ENCODE peak calls at places on chromosomes 6 and 20, in ten cellular contexts. S is tibial nerve, T is hepatocyte, M is Caco-2, E is breast epithelium, G is heart right ventricle, Q is IMR-90, J is body of pancreas, C is lower lobe of right lung, A is BJ. R is an unnamed sample.

GRCh38 chr20:22974354-22974753 is 60.8 kb upstream of the SSTR4 start:
- DNase-seq in T (peak), M (no peak), J (no peak), A (no peak), E (no peak), G (no peak), C (no peak), Q (no peak), S (no peak), R (peak)

GRCh38 chr6:82364087-82365010 is 732 bp downstream of the TPBG start:
- DNase-seq in E (peak), M (peak), T (peak), J (peak), S (peak), C (peak), Q (peak), A (no peak), G (peak), R (peak)

GRCh38 chr20:54643761-54644160 is 168.4 kb downstream of the DOK5 start:
- DNase-seq in M (no peak), A (no peak), Q (peak), J (no peak), C (no peak), E (no peak), S (no peak), T (peak), G (no peak), R (peak)

GRCh38 chr20:53001502-53002301 is 29.5 kb downstream of the TSHZ2 start:
- DNase-seq in J (no peak), M (no peak), A (no peak), E (no peak), Q (peak), S (no peak), T (no peak), C (no peak), G (no peak), R (no peak)

GRCh38 chr6:136791296-136792065 is 796 bp downstream of the MAP3K5 start:
- DNase-seq in E (no peak), C (peak), J (peak), A (no peak), S (peak), Q (peak), G (peak), T (peak), M (peak), R (peak)

GRCh38 chr6:30871592-30872183 is 12.6 kb upstream of the DDR1 start:
- DNase-seq in G (no peak), J (no peak), E (no peak), S (no peak), M (no peak), C (no peak), A (no peak), T (no peak), Q (no peak), R (no peak)

GRCh38 chr6:83873869-83874268 is 14.4 kb downstream of the CYB5R4 start:
- DNase-seq in C (no peak), M (no peak), T (no peak), J (no peak), Q (no peak), E (no peak), S (no peak), G (no peak), A (no peak), R (no peak)

GRCh38 chr6:130320908-130321307 is 44.9 kb upstream of the TMEM200A start:
- DNase-seq in Q (peak), S (no peak), C (no peak), A (no peak), E (no peak), J (no peak), M (no peak), T (no peak), G (no peak), R (peak)

GRCh38 chr20:31446084-31446819 is 5.8 kb downstream of the DEFB123 start:
- DNase-seq in J (no peak), M (no peak), G (no peak), C (no peak), S (no peak), Q (no peak), T (no peak), E (no peak), A (no peak), R (no peak)

GRCh38 chr6:76790881-76791280 is 672.4 kb downstream of the HTR1B start:
- DNase-seq in S (no peak), C (no peak), Q (no peak), M (no peak), G (no peak), A (no peak), J (no peak), T (no peak), E (no peak), R (peak)

GRCh38 chr6:68757821-68758220 is 122.7 kb downstream of the ADGRB3 start:
- DNase-seq in Q (no peak), S (no peak), E (no peak), J (no peak), T (no peak), G (no peak), M (no peak), C (no peak), A (no peak), R (no peak)

GRCh38 chr6:166901626-166902025 is 54.7 kb downstream of the RNASET2 start:
- DNase-seq in C (no peak), M (no peak), S (no peak), G (no peak), Q (no peak), T (no peak), J (no peak), A (no peak), E (no peak), R (no peak)

GRCh38 chr20:2338702-2339101 is 42.0 kb upstream of the TGM6 start:
- DNase-seq in C (no peak), S (no peak), G (no peak), T (no peak), Q (no peak), M (no peak), J (no peak), E (no peak), A (no peak), R (no peak)

GRCh38 chr6:107515955-107516354 is 26.0 kb downstream of the SOBP start:
- DNase-seq in E (no peak), S (no peak), T (no peak), A (no peak), M (no peak), J (no peak), Q (no peak), G (no peak), C (no peak), R (no peak)

GRCh38 chr6:25833136-25833535 is 1.3 kb upstream of the SLC17A1 start:
- DNase-seq in Q (no peak), M (no peak), A (no peak), C (no peak), S (no peak), E (no peak), T (no peak), G (no peak), J (no peak), R (no peak)

GRCh38 chr20:44468044-44468782 is 7.5 kb upstream of the TTPAL start:
- DNase-seq in A (no peak), G (no peak), T (no peak), E (no peak), C (no peak), S (no peak), Q (no peak), M (no peak), J (no peak), R (no peak)

GRCh38 chr20:44475372-44475693 is 341 bp upstream of the TTPAL start:
- DNase-seq in A (no peak), Q (no peak), T (no peak), C (no peak), M (no peak), S (no peak), E (no peak), G (no peak), J (no peak), R (no peak)

GRCh38 chr20:44467289-44467883 is 8.3 kb upstream of the TTPAL start:
- DNase-seq in J (peak), C (no peak), S (peak), Q (no peak), M (no peak), T (peak), E (no peak), A (no peak), G (no peak), R (peak)

GRCh38 chr20:44470327-44470726 is 5.3 kb upstream of the TTPAL start:
- DNase-seq in A (no peak), S (no peak), G (no peak), J (peak), C (no peak), E (no peak), Q (no peak), T (no peak), M (no peak), R (no peak)

GRCh38 chr20:44471481-44471882 is 4.2 kb upstream of the TTPAL start:
- DNase-seq in M (no peak), S (no peak), C (no peak), Q (peak), J (no peak), E (no peak), A (peak), T (peak), G (no peak), R (peak)
- TF ChIP-seq CTCF in M (peak), S (peak), C (peak), Q (peak), J (peak), E (peak), A (peak), T (peak), G (no peak), R (peak)

GRCh38 chr20:4082406-4083102 is 67.2 kb upstream of the RNF24 start:
- DNase-seq in J (no peak), Q (peak), A (no peak), T (peak), E (no peak), G (peak), C (peak), S (peak), M (peak), R (peak)
- H3K4me3 ChIP-seq in J (no peak), Q (peak), A (no peak), T (no peak), E (no peak), G (no peak), C (no peak), S (no peak), M (no peak), R (no peak)

GRCh38 chr20:4026093-4026601 is 10.8 kb upstream of the RNF24 start:
- DNase-seq in T (peak), A (peak), J (no peak), M (no peak), C (no peak), S (no peak), E (no peak), G (peak), Q (peak), R (peak)
- TF ChIP-seq CTCF in T (peak), A (peak), J (no peak), M (peak), C (peak), S (no peak), E (no peak), G (peak), Q (peak), R (peak)

GRCh38 chr6:111565316-111566221 is 40.1 kb downstream of the TRAF3IP2 start:
- DNase-seq in A (no peak), E (no peak), C (no peak), T (peak), M (peak), G (no peak), Q (no peak), J (peak), S (no peak), R (no peak)
- H3K4me3 ChIP-seq in A (no peak), E (no peak), C (no peak), T (no peak), M (no peak), G (no peak), Q (no peak), J (no peak), S (no peak), R (no peak)

DNA sequence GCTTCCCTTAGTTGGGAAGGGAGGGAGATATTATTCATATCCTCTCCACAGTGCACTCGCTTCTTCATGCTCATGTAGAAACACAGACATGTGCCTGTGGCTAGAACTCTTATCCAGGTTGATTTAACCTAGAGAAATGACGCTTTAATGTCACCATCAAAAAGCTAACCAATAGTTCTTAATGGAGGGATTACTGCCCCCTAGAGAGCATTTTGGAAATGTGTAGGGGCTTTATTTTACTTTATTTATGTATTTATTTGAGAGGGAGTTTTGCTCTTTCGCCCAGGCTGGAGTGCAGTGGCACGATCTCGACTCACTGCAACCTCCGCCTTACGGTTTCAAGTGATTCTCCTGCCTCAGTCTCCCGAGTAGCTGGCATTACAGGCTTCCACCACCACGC is 229.6 kb downstream of the SOD2 start:
- DNase-seq in M (no peak), G (no peak), T (peak), C (no peak), E (no peak), J (no peak), S (no peak), A (no peak), Q (peak), R (peak)
- TF ChIP-seq CTCF in M (no peak), G (no peak), T (peak), C (peak), E (peak), J (no peak), S (peak), A (peak), Q (peak), R (peak)

DNA sequence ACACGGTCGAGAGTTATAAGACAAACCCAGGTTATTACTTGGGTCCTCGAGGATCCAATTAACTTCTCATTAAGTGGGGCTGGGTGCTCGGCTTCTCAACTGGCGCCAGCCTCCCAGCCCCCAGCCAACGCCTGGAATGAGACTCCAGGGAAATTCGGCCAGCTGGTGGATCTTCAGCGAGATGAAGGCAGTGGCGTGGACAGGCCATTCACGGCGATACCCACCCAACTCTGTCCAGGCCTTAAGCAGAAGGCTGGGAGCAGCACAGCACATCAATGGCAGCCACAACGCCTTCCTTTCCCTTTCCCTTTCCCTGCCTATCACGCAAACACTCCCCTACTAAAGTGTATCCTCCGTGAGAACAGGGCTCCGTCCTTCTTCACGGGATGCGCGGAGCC is 852 bp downstream of the METTL24 start:
- DNase-seq in M (no peak), T (no peak), J (no peak), G (no peak), Q (no peak), S (no peak), E (no peak), A (no peak), C (no peak), R (peak)
- H3K4me3 ChIP-seq in M (peak), T (peak), J (peak), G (peak), Q (peak), S (peak), E (peak), A (peak), C (peak), R (peak)

DNA sequence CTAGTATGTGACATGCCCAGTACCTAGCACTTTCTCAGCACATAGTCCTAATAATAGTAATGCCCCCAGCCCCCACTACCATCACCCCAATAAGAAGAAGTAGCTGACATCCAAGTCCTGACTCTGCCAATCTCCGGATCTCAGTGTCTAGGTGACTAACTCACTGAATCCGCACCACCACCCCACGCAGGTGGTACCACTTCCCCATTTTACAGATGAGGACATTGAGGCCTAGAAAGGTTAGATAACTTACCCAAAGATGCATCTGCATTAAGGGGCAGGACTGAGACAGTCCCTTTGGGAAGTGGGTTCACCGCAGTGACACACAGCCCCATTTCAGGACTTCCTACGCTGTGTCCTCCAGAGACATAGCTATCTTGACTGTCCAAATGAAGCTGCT is 241.2 kb downstream of the TFAP2C start:
- DNase-seq in Q (no peak), M (no peak), E (no peak), J (no peak), T (no peak), A (no peak), C (no peak), G (no peak), S (no peak), R (no peak)
- TF ChIP-seq CTCF in Q (no peak), M (no peak), E (no peak), J (no peak), T (no peak), A (no peak), C (no peak), G (no peak), S (no peak), R (no peak)

GRCh38 chr6:110415297-110415916 is at the start of gene DDO:
- DNase-seq in J (peak), M (no peak), A (no peak), E (peak), C (peak), S (peak), T (no peak), G (peak), Q (peak), R (peak)

GRCh38 chr6:110419028-110419739 is 3.8 kb upstream of the DDO start:
- DNase-seq in Q (no peak), T (no peak), J (no peak), G (no peak), A (no peak), C (no peak), E (no peak), M (no peak), S (no peak), R (no peak)

GRCh38 chr6:110410534-110410933 is 4.8 kb downstream of the DDO start:
- DNase-seq in G (no peak), S (no peak), T (no peak), J (no peak), E (no peak), Q (no peak), C (no peak), M (no peak), A (no peak), R (no peak)

GRCh38 chr6:110412258-110412839 is 3.0 kb downstream of the DDO start:
- DNase-seq in C (no peak), E (no peak), A (no peak), T (no peak), G (no peak), S (no peak), M (no peak), Q (no peak), J (no peak), R (no peak)

DNA sequence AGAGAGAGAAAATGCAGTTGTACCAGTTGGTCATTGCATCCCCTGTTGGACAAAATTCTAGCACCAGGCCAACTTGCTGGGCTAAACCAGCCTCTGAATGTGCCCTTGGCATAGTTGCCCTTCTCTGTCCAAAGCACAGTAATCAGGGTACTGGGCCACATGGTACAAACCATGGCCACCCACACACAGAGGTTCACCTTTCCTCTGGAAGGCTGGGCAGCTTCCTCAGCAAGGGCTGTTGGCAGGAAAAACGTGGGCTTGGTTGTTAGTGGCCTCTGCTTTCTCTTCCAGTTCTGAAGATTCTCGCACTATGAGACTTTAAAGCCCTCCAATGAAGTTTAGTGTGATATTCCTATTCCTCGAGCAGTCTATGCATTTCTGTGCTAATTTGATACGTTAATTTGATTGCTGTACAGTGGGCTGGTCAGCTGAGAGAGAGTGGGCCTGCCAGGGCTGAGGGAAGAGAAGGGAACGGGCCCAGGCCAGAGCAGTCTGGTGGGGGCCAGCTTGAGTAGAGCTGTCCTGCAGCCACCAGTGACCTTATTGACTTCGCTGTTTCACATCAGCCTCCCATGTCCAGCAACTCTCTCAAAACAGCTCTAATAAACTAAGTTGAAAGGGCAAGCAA is 592 bp downstream of the DDO start:
- DNase-seq in M (no peak), J (no peak), Q (no peak), E (no peak), A (no peak), G (peak), T (no peak), C (peak), S (no peak), R (no peak)
- H3K4me3 ChIP-seq in M (no peak), J (no peak), Q (no peak), E (peak), A (no peak), G (peak), T (no peak), C (peak), S (peak), R (no peak)